ENCODE peak calls at places on chromosomes 4 and X, in five cellular contexts. One of them, this sample, is unnamed.

GRCh38 chr4:108172231-108172779 is 3.6 kb upstream of the LEF1 start:
- DNase-seq in MM.1S: peak
- DNase-seq in astrocyte: peak
- DNase-seq in stomach: no peak
- DNase-seq in cardiac muscle cell: peak
- DNase-seq in this sample: peak

GRCh38 chr4:151284534-151285245 is 7.7 kb downstream of the PRSS48 start:
- DNase-seq in astrocyte: no peak
- DNase-seq in MM.1S: no peak
- DNase-seq in stomach: no peak
- DNase-seq in cardiac muscle cell: no peak
- DNase-seq in this sample: no peak

GRCh38 chr4:107711831-107712230 is 8.2 kb downstream of the PAPSS1 start:
- DNase-seq in cardiac muscle cell: no peak
- DNase-seq in astrocyte: no peak
- DNase-seq in stomach: no peak
- DNase-seq in MM.1S: no peak
- DNase-seq in this sample: no peak

GRCh38 chrX:136176399-136176825 is 29.1 kb downstream of the FHL1 start:
- DNase-seq in MM.1S: no peak
- DNase-seq in astrocyte: peak
- DNase-seq in stomach: no peak
- DNase-seq in cardiac muscle cell: peak
- DNase-seq in this sample: peak

GRCh38 chr4:92059615-92060014 is 244.2 kb upstream of the GRID2 start:
- DNase-seq in stomach: no peak
- DNase-seq in MM.1S: no peak
- DNase-seq in cardiac muscle cell: no peak
- DNase-seq in astrocyte: no peak
- DNase-seq in this sample: no peak

GRCh38 chr4:91288702-91289311 is 1015.0 kb upstream of the GRID2 start:
- DNase-seq in astrocyte: no peak
- DNase-seq in MM.1S: no peak
- DNase-seq in cardiac muscle cell: no peak
- DNase-seq in stomach: no peak
- DNase-seq in this sample: no peak

GRCh38 chr4:165359501-165359900 is 19.3 kb upstream of the CPE start:
- DNase-seq in cardiac muscle cell: peak
- DNase-seq in MM.1S: no peak
- DNase-seq in stomach: no peak
- DNase-seq in astrocyte: peak
- DNase-seq in this sample: no peak

GRCh38 chrX:152245231-152245630 is 106.9 kb upstream of the MAGEA10 start:
- DNase-seq in cardiac muscle cell: no peak
- DNase-seq in stomach: no peak
- DNase-seq in astrocyte: peak
- DNase-seq in MM.1S: no peak
- DNase-seq in this sample: no peak

GRCh38 chrX:45421806-45422205 is 221.1 kb upstream of the DIPK2B start:
- DNase-seq in stomach: no peak
- DNase-seq in astrocyte: no peak
- DNase-seq in MM.1S: no peak
- DNase-seq in cardiac muscle cell: no peak
- DNase-seq in this sample: no peak

GRCh38 chr4:7430965-7431695 is 3.6 kb downstream of the PSAPL1 start:
- DNase-seq in MM.1S: no peak
- DNase-seq in cardiac muscle cell: no peak
- DNase-seq in astrocyte: no peak
- DNase-seq in stomach: peak
- DNase-seq in this sample: no peak

GRCh38 chr4:109496875-109497274 is 63.2 kb upstream of the MCUB start:
- DNase-seq in MM.1S: no peak
- DNase-seq in cardiac muscle cell: no peak
- DNase-seq in stomach: no peak
- DNase-seq in astrocyte: no peak
- DNase-seq in this sample: no peak

GRCh38 chr4:1499465-1499864 is 93.2 kb upstream of the NKX1-1 start:
- DNase-seq in astrocyte: no peak
- DNase-seq in cardiac muscle cell: no peak
- DNase-seq in MM.1S: no peak
- DNase-seq in stomach: no peak
- DNase-seq in this sample: no peak

GRCh38 chr4:185950891-185951290 is 118.1 kb upstream of the TLR3 start:
- DNase-seq in stomach: no peak
- DNase-seq in astrocyte: peak
- DNase-seq in cardiac muscle cell: no peak
- DNase-seq in MM.1S: no peak
- DNase-seq in this sample: no peak

GRCh38 chrX:57481514-57481913 is 110.3 kb upstream of the ZXDB start:
- DNase-seq in MM.1S: no peak
- DNase-seq in cardiac muscle cell: no peak
- DNase-seq in stomach: no peak
- DNase-seq in astrocyte: no peak
- DNase-seq in this sample: no peak

GRCh38 chr4:81052119-81053068 is 21.9 kb downstream of the BMP3 start:
- DNase-seq in astrocyte: peak
- DNase-seq in cardiac muscle cell: peak
- DNase-seq in stomach: peak
- DNase-seq in MM.1S: peak
- DNase-seq in this sample: peak

GRCh38 chr4:26326791-26327190 is 6.0 kb downstream of the RBPJ start:
- DNase-seq in MM.1S: no peak
- DNase-seq in cardiac muscle cell: peak
- DNase-seq in astrocyte: peak
- DNase-seq in stomach: no peak
- DNase-seq in this sample: no peak

GRCh38 chr4:170589597-170590191 is 499.9 kb upstream of the AADAT start:
- DNase-seq in astrocyte: peak
- DNase-seq in stomach: no peak
- DNase-seq in cardiac muscle cell: no peak
- DNase-seq in MM.1S: peak
- DNase-seq in this sample: no peak

GRCh38 chr4:102163404-102164140 is 181.7 kb downstream of the SLC39A8 start:
- DNase-seq in cardiac muscle cell: no peak
- DNase-seq in MM.1S: no peak
- DNase-seq in astrocyte: no peak
- DNase-seq in stomach: no peak
- DNase-seq in this sample: no peak

GRCh38 chr4:127782025-127782274 is 172 bp upstream of the HSPA4L start:
- DNase-seq in cardiac muscle cell: peak
- DNase-seq in stomach: peak
- DNase-seq in astrocyte: peak
- DNase-seq in MM.1S: peak
- DNase-seq in this sample: peak

GRCh38 chr4:12399781-12400180 is 971.1 kb upstream of the HS3ST1 start:
- DNase-seq in cardiac muscle cell: peak
- DNase-seq in astrocyte: no peak
- DNase-seq in MM.1S: no peak
- DNase-seq in stomach: no peak
- DNase-seq in this sample: no peak

GRCh38 chr4:11428161-11428700 is 463 bp downstream of the HS3ST1 start:
- DNase-seq in cardiac muscle cell: no peak
- DNase-seq in astrocyte: no peak
- DNase-seq in MM.1S: peak
- DNase-seq in stomach: no peak
- DNase-seq in this sample: no peak

GRCh38 chrX:138648570-138648969 is 62.9 kb downstream of the FGF13 start:
- DNase-seq in stomach: no peak
- DNase-seq in astrocyte: no peak
- DNase-seq in cardiac muscle cell: no peak
- DNase-seq in MM.1S: no peak
- DNase-seq in this sample: no peak

GRCh38 chr4:76235915-76236314 is 15.6 kb upstream of the FAM47E start:
- DNase-seq in cardiac muscle cell: no peak
- DNase-seq in astrocyte: no peak
- DNase-seq in stomach: no peak
- DNase-seq in MM.1S: no peak
- DNase-seq in this sample: no peak

GRCh38 chr4:1748465-1748995 is 27.2 kb downstream of the TACC3 start:
- DNase-seq in stomach: peak
- DNase-seq in cardiac muscle cell: peak
- DNase-seq in astrocyte: no peak
- DNase-seq in MM.1S: peak
- DNase-seq in this sample: peak

GRCh38 chr4:61273237-61273636 is 73.1 kb downstream of the ADGRL3 start:
- DNase-seq in cardiac muscle cell: peak
- DNase-seq in stomach: no peak
- DNase-seq in MM.1S: no peak
- DNase-seq in astrocyte: no peak
- DNase-seq in this sample: no peak

GRCh38 chrX:65524139-65524538 is 10.4 kb downstream of the LAS1L start:
- DNase-seq in MM.1S: no peak
- DNase-seq in stomach: no peak
- DNase-seq in astrocyte: no peak
- DNase-seq in cardiac muscle cell: no peak
- DNase-seq in this sample: no peak

GRCh38 chr4:76197001-76197743 is 16.5 kb downstream of the SCARB2 start:
- DNase-seq in astrocyte: peak
- DNase-seq in cardiac muscle cell: no peak
- DNase-seq in MM.1S: no peak
- DNase-seq in stomach: no peak
- DNase-seq in this sample: no peak

DNA sequence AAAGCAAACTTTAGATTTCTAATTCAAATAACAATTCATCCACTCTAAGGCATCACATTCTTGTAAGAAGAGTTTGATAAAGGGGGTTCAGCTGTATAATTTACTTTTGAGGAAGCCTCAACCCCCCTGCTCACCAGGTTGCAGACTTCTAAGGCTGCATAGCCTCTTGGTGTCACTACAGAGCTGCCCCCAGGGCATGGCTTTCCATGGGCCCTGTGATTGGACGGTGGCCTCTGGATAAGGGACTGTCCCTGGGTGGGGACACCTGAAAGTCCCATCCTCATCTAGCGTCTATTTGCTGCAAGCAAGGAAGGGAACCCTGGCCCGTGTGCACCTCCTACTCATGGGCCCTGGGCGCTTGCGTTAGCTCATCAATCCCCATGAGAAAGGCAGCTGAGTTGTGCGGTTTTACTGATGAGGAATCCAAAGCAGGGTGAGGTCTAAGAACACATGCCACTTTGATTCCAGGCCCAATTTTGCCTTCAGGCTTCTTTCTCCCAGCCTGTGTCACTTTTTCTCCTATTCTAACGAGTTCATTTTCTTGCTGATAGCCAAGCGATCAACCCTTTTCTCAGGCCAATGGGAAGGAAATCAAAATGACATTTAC is 51.8 kb downstream of the SCML1 start:
- DNase-seq in stomach: no peak
- DNase-seq in cardiac muscle cell: no peak
- DNase-seq in astrocyte: no peak
- DNase-seq in MM.1S: no peak
- DNase-seq in this sample: no peak
- H3K27ac ChIP-seq in stomach: no peak
- H3K27ac ChIP-seq in cardiac muscle cell: no peak
- H3K27ac ChIP-seq in astrocyte: no peak
- H3K27ac ChIP-seq in MM.1S: no peak
- H3K27ac ChIP-seq in this sample: no peak

GRCh38 chr4:47837582-47838294 is at the start of gene CORIN:
- DNase-seq in stomach: no peak
- DNase-seq in astrocyte: no peak
- DNase-seq in MM.1S: no peak
- DNase-seq in cardiac muscle cell: no peak
- DNase-seq in this sample: peak

GRCh38 chr4:47836655-47837581 is 949 bp downstream of the CORIN start:
- DNase-seq in cardiac muscle cell: peak
- DNase-seq in MM.1S: peak
- DNase-seq in stomach: peak
- DNase-seq in astrocyte: peak
- DNase-seq in this sample: peak

GRCh38 chr4:47838445-47838844 is 578 bp upstream of the CORIN start:
- DNase-seq in cardiac muscle cell: no peak
- DNase-seq in astrocyte: no peak
- DNase-seq in stomach: no peak
- DNase-seq in MM.1S: no peak
- DNase-seq in this sample: no peak

GRCh38 chr4:47840291-47840690 is 2.4 kb upstream of the CORIN start:
- DNase-seq in astrocyte: no peak
- DNase-seq in cardiac muscle cell: no peak
- DNase-seq in MM.1S: no peak
- DNase-seq in stomach: no peak
- DNase-seq in this sample: no peak

DNA sequence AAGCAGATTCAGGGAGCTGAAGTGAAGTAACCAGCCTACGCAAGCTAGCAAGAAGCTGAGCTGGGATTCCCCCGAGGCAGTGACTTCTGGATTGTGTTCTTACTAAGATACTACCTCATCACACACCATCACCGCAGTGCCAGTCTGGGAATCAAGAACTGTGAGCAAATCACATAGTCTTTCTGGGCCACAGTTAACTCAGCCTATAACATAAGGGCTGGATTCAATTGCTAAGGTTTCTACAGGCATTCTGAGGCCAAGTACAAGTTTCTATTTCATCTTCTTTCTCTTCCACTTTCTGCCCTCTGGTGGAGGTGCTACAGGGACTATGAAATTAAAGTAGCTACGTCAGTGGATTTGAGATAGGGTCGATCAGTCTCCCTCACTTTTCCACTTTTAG is 1.4 kb upstream of the CORIN start:
- DNase-seq in MM.1S: peak
- DNase-seq in astrocyte: no peak
- DNase-seq in stomach: no peak
- DNase-seq in cardiac muscle cell: peak
- DNase-seq in this sample: peak
- TF ChIP-seq CTCF in MM.1S: peak
- TF ChIP-seq CTCF in astrocyte: peak
- TF ChIP-seq CTCF in stomach: no peak
- TF ChIP-seq CTCF in cardiac muscle cell: peak
- TF ChIP-seq CTCF in this sample: no peak

DNA sequence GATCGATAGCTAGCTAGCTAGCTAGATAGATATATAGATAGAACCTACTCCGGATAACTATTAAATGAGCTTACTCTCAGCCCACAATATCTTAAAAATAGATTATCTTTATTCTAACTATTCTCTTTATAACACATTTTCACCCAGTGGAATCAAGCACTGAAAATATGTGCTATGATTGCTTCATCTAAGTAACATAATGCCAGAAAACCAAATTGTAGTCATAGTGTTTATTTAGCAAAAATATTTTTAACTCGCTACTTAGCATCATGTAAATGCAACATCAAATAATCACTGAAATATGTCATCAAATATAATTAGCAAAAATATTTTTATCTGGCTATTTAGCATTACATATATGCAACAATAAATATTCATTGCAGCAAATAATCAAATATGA is 1.5 kb downstream of the TMEM156 start:
- DNase-seq in MM.1S: no peak
- DNase-seq in stomach: no peak
- DNase-seq in cardiac muscle cell: peak
- DNase-seq in astrocyte: no peak
- DNase-seq in this sample: no peak
- H3K27ac ChIP-seq in MM.1S: no peak
- H3K27ac ChIP-seq in stomach: no peak
- H3K27ac ChIP-seq in cardiac muscle cell: no peak
- H3K27ac ChIP-seq in astrocyte: no peak
- H3K27ac ChIP-seq in this sample: no peak

GRCh38 chrX:118726887-118727685 is at the start of gene IL13RA1:
- DNase-seq in astrocyte: peak
- DNase-seq in stomach: peak
- DNase-seq in MM.1S: peak
- DNase-seq in cardiac muscle cell: peak
- DNase-seq in this sample: peak
- TF ChIP-seq CTCF in astrocyte: no peak
- TF ChIP-seq CTCF in stomach: no peak
- TF ChIP-seq CTCF in MM.1S: no peak
- TF ChIP-seq CTCF in cardiac muscle cell: no peak
- TF ChIP-seq CTCF in this sample: no peak

This sample was measured in testis.